ENCODE peak calls at places on chromosome 16, in five cellular contexts. N, K, X, O and P are unnamed samples.

GRCh38 chr16:72850863-72851262 is 197.1 kb downstream of the ZFHX3 start:
- DNase-seq in N (no peak), K (no peak), X (peak), O (no peak), P (no peak)

GRCh38 chr16:47774661-47775060 is 313.5 kb downstream of the PHKB start:
- DNase-seq in N (no peak), K (peak), X (no peak), O (no peak), P (peak)

GRCh38 chr16:21222495-21223337 is 10.8 kb upstream of the ANKS4B start:
- DNase-seq in N (no peak), K (no peak), X (no peak), O (no peak), P (peak)

GRCh38 chr16:16095646-16096045 is 127.6 kb downstream of the ABCC6 start:
- DNase-seq in N (no peak), K (peak), X (no peak), O (no peak), P (no peak)

GRCh38 chr16:48978501-48978900 is 303.1 kb downstream of the CBLN1 start:
- DNase-seq in N (no peak), K (no peak), X (peak), O (no peak), P (no peak)

GRCh38 chr16:87417511-87417910 is 25.4 kb downstream of the MAP1LC3B start:
- DNase-seq in N (no peak), K (no peak), X (no peak), O (no peak), P (no peak)

GRCh38 chr16:71440669-71441347 is 1.0 kb downstream of the TLE7 start:
- DNase-seq in N (no peak), K (no peak), X (no peak), O (no peak), P (no peak)

GRCh38 chr16:27269300-27270150 is 953 bp upstream of the NSMCE1 start:
- DNase-seq in N (no peak), K (no peak), X (no peak), O (no peak), P (no peak)

GRCh38 chr16:3137267-3137666 is 2.4 kb downstream of the ZNF213 start:
- DNase-seq in N (no peak), K (no peak), X (no peak), O (no peak), P (no peak)

GRCh38 chr16:79299154-79299799 is 301.3 kb downstream of the MAF start:
- DNase-seq in N (no peak), K (no peak), X (no peak), O (no peak), P (no peak)

GRCh38 chr16:10256855-10257641 is 74.8 kb upstream of the GRIN2A start:
- DNase-seq in N (peak), K (peak), X (no peak), O (peak), P (no peak)

GRCh38 chr16:28309811-28310311 is 17.5 kb downstream of the SBK1 start:
- DNase-seq in N (peak), K (no peak), X (no peak), O (peak), P (peak)

GRCh38 chr16:10961231-10961630 is 16.9 kb downstream of the CLEC16A start:
- DNase-seq in N (no peak), K (peak), X (peak), O (no peak), P (no peak)

GRCh38 chr16:87391950-87392822 is at the start of gene MAP1LC3B:
- DNase-seq in N (peak), K (peak), X (peak), O (peak), P (peak)

GRCh38 chr16:5615868-5616642 is 518.5 kb upstream of the EEF2KMT start:
- DNase-seq in N (peak), K (no peak), X (no peak), O (no peak), P (peak)

GRCh38 chr16:65249768-65250167 is 127.9 kb upstream of the CDH11 start:
- DNase-seq in N (no peak), K (peak), X (no peak), O (no peak), P (peak)

GRCh38 chr16:50245417-50246298 is 20.7 kb upstream of the ADCY7 start:
- DNase-seq in N (no peak), K (peak), X (peak), O (peak), P (peak)

GRCh38 chr16:86371083-86371803 is 139.1 kb upstream of the FOXF1 start:
- DNase-seq in N (no peak), K (no peak), X (no peak), O (no peak), P (no peak)

GRCh38 chr16:54174201-54174600 is 112.4 kb downstream of the IRX3 start:
- DNase-seq in N (no peak), K (no peak), X (no peak), O (no peak), P (no peak)

GRCh38 chr16:88685156-88686061 is 898 bp downstream of the SNAI3 start:
- DNase-seq in N (peak), K (peak), X (no peak), O (peak), P (no peak)

GRCh38 chr16:54657058-54657708 is 273.5 kb upstream of the IRX5 start:
- DNase-seq in N (no peak), K (no peak), X (no peak), O (no peak), P (no peak)

GRCh38 chr16:1170076-1170418 is 17.1 kb downstream of the CACNA1H start:
- DNase-seq in N (no peak), K (no peak), X (no peak), O (no peak), P (no peak)

GRCh38 chr16:15907863-15908478 is 19.6 kb upstream of the CEP20 start:
- DNase-seq in N (no peak), K (peak), X (no peak), O (no peak), P (peak)

GRCh38 chr16:87002717-87003413 is 314.3 kb downstream of the C16orf95 start:
- DNase-seq in N (no peak), K (peak), X (no peak), O (no peak), P (no peak)

GRCh38 chr16:26765087-26765486 is 301.6 kb upstream of the C16orf82 start:
- DNase-seq in N (no peak), K (no peak), X (no peak), O (no peak), P (no peak)

GRCh38 chr16:11824362-11824761 is 27.0 kb downstream of the RSL1D1 start:
- DNase-seq in N (no peak), K (no peak), X (no peak), O (no peak), P (peak)

GRCh38 chr16:4202615-4203014 is 39.3 kb downstream of the SRL start:
- DNase-seq in N (no peak), K (no peak), X (no peak), O (no peak), P (no peak)

GRCh38 chr16:22670551-22670970 is 143.4 kb upstream of the HS3ST2 start:
- DNase-seq in N (no peak), K (no peak), X (no peak), O (no peak), P (no peak)

GRCh38 chr16:54633943-54634362 is 296.7 kb upstream of the IRX5 start:
- DNase-seq in N (no peak), K (no peak), X (no peak), O (no peak), P (no peak)

GRCh38 chr16:88923926-88924833 is 52.8 kb downstream of the CBFA2T3 start:
- DNase-seq in N (no peak), K (no peak), X (no peak), O (no peak), P (no peak)

GRCh38 chr16:78189121-78189520 is 89.7 kb downstream of the WWOX start:
- DNase-seq in N (no peak), K (no peak), X (no peak), O (no peak), P (no peak)

GRCh38 chr16:86901483-86901882 is 323.1 kb downstream of the FOXL1 start:
- DNase-seq in N (no peak), K (peak), X (no peak), O (no peak), P (no peak)

GRCh38 chr16:14405611-14406537 is 224.2 kb downstream of the PARN start:
- DNase-seq in N (peak), K (peak), X (no peak), O (no peak), P (peak)

GRCh38 chr16:71498031-71498430 is 8.9 kb upstream of the ZNF19 start:
- DNase-seq in N (no peak), K (no peak), X (no peak), O (no peak), P (no peak)

GRCh38 chr16:70689035-70689969 is 3.4 kb upstream of the MTSS2 start:
- DNase-seq in N (no peak), K (no peak), X (no peak), O (no peak), P (peak)

GRCh38 chr16:46573008-46573833 is 48.0 kb downstream of the SHCBP1 start:
- DNase-seq in N (no peak), K (peak), X (no peak), O (no peak), P (no peak)

GRCh38 chr16:72983728-72984350 is 64.1 kb downstream of the ZFHX3 start:
- DNase-seq in N (no peak), K (no peak), X (no peak), O (no peak), P (no peak)